ENCODE peak calls at places on chromosomes 4 and X, in nine cellular contexts. C, Q, D, Y, Z, F, X, K and W are unnamed samples.

GRCh38 chr4:182764642-182765041 is 152.5 kb downstream of the DCTD start:
- DNase-seq in C (no peak), Q (no peak), D (no peak), Y (no peak), Z (no peak), F (no peak), X (no peak), K (no peak), W (no peak)

GRCh38 chrX:115408736-115409390 is 119.3 kb downstream of the LUZP4 start:
- DNase-seq in C (peak; percentile 72), Q (no peak), D (no peak), Y (no peak), Z (no peak), F (peak; percentile 78), X (peak; percentile 76), K (no peak), W (no peak)

GRCh38 chrX:18871970-18872369 is 111.9 kb downstream of the PHKA2 start:
- DNase-seq in C (no peak), Q (no peak), D (no peak), Y (no peak), Z (no peak), F (no peak), X (no peak), K (no peak), W (no peak)

GRCh38 chr4:149638073-149638472 is 177.6 kb downstream of the IQCM start:
- DNase-seq in C (no peak), Q (no peak), D (no peak), Y (peak; percentile 4), Z (no peak), F (no peak), X (no peak), K (no peak), W (peak; percentile 49)

GRCh38 chr4:8242782-8243556 is 26.6 kb upstream of the HTRA3 start:
- DNase-seq in C (no peak), Q (no peak), D (no peak), Y (no peak), Z (no peak), F (no peak), X (no peak), K (no peak), W (no peak)

GRCh38 chr4:2829321-2829932 is 14.2 kb upstream of the ADD1 start:
- DNase-seq in C (no peak), Q (no peak), D (no peak), Y (no peak), Z (no peak), F (no peak), X (no peak), K (no peak), W (no peak)

GRCh38 chr4:99117876-99118693 is 26.0 kb downstream of the ADH4 start:
- DNase-seq in C (peak; percentile 48), Q (peak; percentile 2), D (no peak), Y (peak; percentile 17), Z (no peak), F (peak; percentile 48), X (peak; percentile 68), K (no peak), W (peak; percentile 49)

GRCh38 chr4:3293410-3294391 is 880 bp downstream of the RGS12 start:
- DNase-seq in C (no peak), Q (no peak), D (no peak), Y (no peak), Z (no peak), F (no peak), X (no peak), K (no peak), W (no peak)

GRCh38 chrX:47746446-47746845 is 87.5 kb upstream of the UXT start:
- DNase-seq in C (peak; percentile 3), Q (no peak), D (no peak), Y (no peak), Z (no peak), F (peak; percentile 44), X (no peak), K (no peak), W (no peak)

GRCh38 chrX:47749185-47749967 is 87.3 kb upstream of the ZNF81 start:
- DNase-seq in C (no peak), Q (peak; percentile 27), D (no peak), Y (no peak), Z (no peak), F (peak; percentile 25), X (no peak), K (no peak), W (peak; percentile 57)

GRCh38 chrX:47752685-47753084 is 84.0 kb upstream of the ZNF81 start:
- DNase-seq in C (no peak), Q (no peak), D (no peak), Y (no peak), Z (no peak), F (no peak), X (no peak), K (no peak), W (no peak)

GRCh38 chrX:47748576-47748975 is 88.1 kb upstream of the ZNF81 start:
- DNase-seq in C (peak; percentile 43), Q (no peak), D (no peak), Y (no peak), Z (no peak), F (peak; percentile 68), X (peak; percentile 17), K (no peak), W (peak; percentile 55)

DNA sequence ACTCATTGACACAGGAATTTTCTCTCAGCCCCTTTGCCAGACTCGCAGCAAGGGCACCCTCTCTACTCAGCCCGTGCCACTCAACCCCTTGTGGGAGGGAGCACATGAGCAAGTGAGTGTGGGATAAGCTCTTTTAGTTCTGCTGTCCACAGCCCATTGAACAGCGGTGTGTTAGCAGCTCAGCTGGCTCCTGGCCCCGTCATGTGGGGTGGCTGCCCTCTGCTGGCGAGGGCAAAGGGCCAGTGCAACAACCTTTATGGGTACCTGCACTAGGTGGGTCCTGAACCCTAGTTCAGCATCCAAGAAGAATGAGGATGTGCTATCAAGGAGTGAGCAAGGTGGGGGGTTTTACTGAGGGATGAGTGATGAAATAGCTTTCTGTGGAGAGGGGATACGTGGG is 85.0 kb upstream of the ZNF81 start:
- DNase-seq in C (peak; percentile 43), Q (peak; percentile 27), D (no peak), Y (no peak), Z (peak; percentile 16), F (peak; percentile 60), X (no peak), K (no peak), W (peak; percentile 37)
- TF ChIP-seq CTCF in C (peak; percentile 53), Q (peak; percentile 25), D (no peak), Y (peak; percentile 32), Z (peak; percentile 20), F (peak; percentile 54), X (peak; percentile 32), K (peak; percentile 55), W (peak; percentile 41)

GRCh38 chr4:80237992-80238391 is 28.5 kb upstream of the FGF5 start:
- DNase-seq in C (peak; percentile 83), Q (no peak), D (no peak), Y (peak; percentile 76), Z (no peak), F (peak; percentile 80), X (peak; percentile 96), K (no peak), W (peak; percentile 96)
- H3K4me3 ChIP-seq in C (peak overlapping the region; percentile 19), Q (no peak overlapping the region), D (no peak overlapping the region), Y (peak overlapping the region; percentile 4), Z (no peak overlapping the region), F (no peak overlapping the region), X (peak overlapping the region; percentile 51), K (no peak overlapping the region), W (no peak overlapping the region)

GRCh38 chr4:185408432-185408831 is 11.8 kb downstream of the ANKRD37 start:
- DNase-seq in C (no peak), Q (no peak), D (no peak), Y (no peak), Z (no peak), F (no peak), X (no peak), K (no peak), W (no peak)
- TF ChIP-seq CTCF in C (no peak), Q (no peak), D (no peak), Y (no peak), Z (no peak), F (no peak), X (no peak), K (no peak), W (no peak)

DNA sequence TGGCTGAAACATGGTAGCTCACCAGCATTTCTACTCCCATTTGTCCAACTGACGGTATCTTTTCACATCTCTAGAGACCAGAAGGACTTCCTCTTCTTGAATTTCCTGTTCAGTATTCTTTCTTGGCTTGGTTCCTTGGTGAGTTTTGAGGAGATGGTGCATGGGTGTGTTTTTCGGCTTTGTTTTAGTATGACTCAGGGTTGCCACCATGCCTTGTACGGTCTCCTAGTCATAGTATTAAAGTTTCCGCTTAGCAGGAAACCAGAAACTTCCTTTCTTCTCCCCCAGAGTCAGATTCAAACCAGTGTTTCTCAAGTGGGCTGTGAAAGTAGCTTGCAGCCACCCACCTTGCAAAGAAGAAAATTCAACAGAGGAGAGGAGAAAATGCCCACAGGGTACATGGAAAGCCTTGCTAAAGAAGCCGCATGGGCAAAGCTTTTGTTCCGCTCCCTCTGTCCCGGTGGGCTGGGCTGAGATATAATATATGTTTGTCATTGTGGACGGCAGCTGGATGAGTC is 5.7 kb downstream of the CD99 start:
- DNase-seq in C (peak; percentile 83), Q (peak; percentile 82), D (no peak), Y (peak; percentile 79), Z (no peak), F (peak; percentile 85), X (peak; percentile 86), K (peak; percentile 61), W (peak; percentile 95)
- H3K4me3 ChIP-seq in C (peak overlapping the region; percentile 24), Q (no peak overlapping the region), D (no peak overlapping the region), Y (no peak overlapping the region), Z (no peak overlapping the region), F (no peak overlapping the region), X (no peak overlapping the region), K (no peak overlapping the region), W (no peak overlapping the region)

GRCh38 chr4:78588894-78589545 is 37.5 kb downstream of the ANXA3 start:
- DNase-seq in C (no peak), Q (no peak), D (peak; percentile 24), Y (no peak), Z (no peak), F (peak; percentile 73), X (no peak), K (no peak), W (no peak)

GRCh38 chr4:78596111-78596742 is 44.7 kb downstream of the ANXA3 start:
- DNase-seq in C (no peak), Q (no peak), D (no peak), Y (no peak), Z (no peak), F (no peak), X (no peak), K (no peak), W (no peak)

GRCh38 chr4:78591404-78591803 is 39.8 kb downstream of the ANXA3 start:
- DNase-seq in C (peak; percentile 19), Q (no peak), D (no peak), Y (no peak), Z (no peak), F (no peak), X (no peak), K (no peak), W (no peak)

GRCh38 chr4:78592104-78592783 is 40.7 kb downstream of the ANXA3 start:
- DNase-seq in C (no peak), Q (peak; percentile 44), D (no peak), Y (no peak), Z (no peak), F (no peak), X (no peak), K (no peak), W (no peak)
- TF ChIP-seq CTCF in C (peak; percentile 40), Q (peak; percentile 49), D (no peak), Y (peak; percentile 53), Z (peak; percentile 31), F (peak; percentile 16), X (peak; percentile 33), K (peak; percentile 30), W (peak; percentile 38)